ENCODE peak calls at places on chromosomes 4 and X, in nine cellular contexts. E is transverse colon, Z is body of pancreas, V is A549, P is heart left ventricle, T is GM12878, C is uterus, G is spleen, I is gastrocnemius medialis. A is an unnamed sample.

GRCh38 chr4:180828455-180829018 is 1414.7 kb upstream of the TENM3 start:
- DNase-seq in C (no peak), P (no peak), T (no peak), G (no peak), I (no peak), Z (no peak), E (no peak), V (no peak), A (no peak)

GRCh38 chr4:83875437-83875836 is 339.5 kb downstream of the GPAT3 start:
- DNase-seq in C (no peak), Z (no peak), T (no peak), G (no peak), E (no peak), P (no peak), V (no peak), I (no peak), A (no peak)

GRCh38 chr4:44368413-44369167 is 80.0 kb downstream of the KCTD8 start:
- DNase-seq in G (no peak), V (no peak), I (no peak), C (no peak), E (no peak), T (no peak), Z (no peak), P (no peak), A (no peak)

GRCh38 chrX:9182041-9182440 is 148.1 kb upstream of the FAM9B start:
- DNase-seq in I (no peak), Z (no peak), V (no peak), G (no peak), C (no peak), E (no peak), T (no peak), P (no peak), A (no peak)

GRCh38 chr4:8130346-8131066 is 28.1 kb downstream of the ABLIM2 start:
- DNase-seq in Z (no peak), I (no peak), T (no peak), P (no peak), E (no peak), V (no peak), G (no peak), C (no peak), A (no peak)

GRCh38 chr4:2721586-2721985 is 34.5 kb downstream of the TNIP2 start:
- DNase-seq in I (peak), T (no peak), V (no peak), C (no peak), G (peak), Z (no peak), P (peak), E (no peak), A (no peak)

GRCh38 chrX:148536961-148537360 is 36.5 kb downstream of the AFF2 start:
- DNase-seq in Z (no peak), G (no peak), V (no peak), T (no peak), E (no peak), I (no peak), P (no peak), C (no peak), A (no peak)

GRCh38 chrX:134396174-134396573 is 63.8 kb upstream of the HPRT1 start:
- DNase-seq in P (no peak), Z (no peak), E (no peak), V (peak), C (no peak), T (no peak), I (no peak), G (no peak), A (no peak)

GRCh38 chrX:93932471-93933220 is 258.6 kb downstream of the FAM133A start:
- DNase-seq in E (no peak), Z (no peak), I (no peak), P (no peak), V (no peak), C (no peak), G (no peak), T (no peak), A (no peak)

GRCh38 chr4:56870927-56871326 is 36.8 kb upstream of the REST start:
- DNase-seq in I (no peak), G (no peak), C (no peak), Z (no peak), T (no peak), P (no peak), V (no peak), E (no peak), A (no peak)

GRCh38 chrX:3345281-3346081 is 971 bp downstream of the MXRA5 start:
- DNase-seq in P (peak), Z (peak), C (peak), V (no peak), G (peak), E (no peak), T (no peak), I (no peak), A (peak)

GRCh38 chrX:119636419-119636818 is 30.2 kb upstream of the NKRF start:
- DNase-seq in P (no peak), C (no peak), Z (no peak), I (no peak), T (peak), E (peak), G (peak), V (no peak), A (no peak)

GRCh38 chr4:44985152-44985551 is 258.8 kb upstream of the GNPDA2 start:
- DNase-seq in P (no peak), G (no peak), I (no peak), Z (no peak), T (no peak), V (no peak), E (no peak), C (no peak), A (no peak)

GRCh38 chr4:2940267-2941137 is 22.7 kb downstream of the NOP14 start:
- DNase-seq in T (no peak), C (no peak), V (no peak), E (peak), G (peak), Z (no peak), P (peak), I (peak), A (peak)

GRCh38 chr4:156961241-156962068 is 10.1 kb downstream of the PDGFC start:
- DNase-seq in I (no peak), E (no peak), P (no peak), T (no peak), V (no peak), C (no peak), G (no peak), Z (no peak), A (no peak)

GRCh38 chr4:41359069-41359769 is 102.5 kb downstream of the UCHL1 start:
- DNase-seq in G (peak), E (no peak), Z (peak), C (no peak), V (peak), T (no peak), I (no peak), P (no peak), A (no peak)
- H3K4me3 ChIP-seq in G (no peak), E (no peak), Z (no peak), C (no peak), V (peak), T (no peak), I (no peak), P (no peak), A (no peak)

GRCh38 chrX:151852294-151852693 is 60.4 kb upstream of the MAGEA4 start:
- DNase-seq in G (no peak), C (no peak), T (no peak), I (no peak), P (no peak), V (no peak), Z (no peak), E (no peak), A (no peak)
- TF ChIP-seq CTCF in G (no peak), C (no peak), T (no peak), I (no peak), P (no peak), V (no peak), Z (no peak), E (no peak), A (no peak)

GRCh38 chr4:40452490-40452813 is 117.3 kb downstream of the CHRNA9 start:
- DNase-seq in P (no peak), I (no peak), G (no peak), T (no peak), V (no peak), C (no peak), E (no peak), Z (no peak), A (no peak)

GRCh38 chr4:40458109-40458508 is 123.0 kb downstream of the CHRNA9 start:
- DNase-seq in V (no peak), Z (no peak), C (no peak), G (no peak), I (no peak), T (no peak), P (no peak), E (no peak), A (no peak)

GRCh38 chr4:40453912-40454311 is 118.8 kb downstream of the CHRNA9 start:
- DNase-seq in C (no peak), I (no peak), P (no peak), V (no peak), Z (no peak), G (no peak), E (no peak), T (no peak), A (no peak)

GRCh38 chr4:40454816-40455215 is 119.7 kb downstream of the CHRNA9 start:
- DNase-seq in T (no peak), E (no peak), P (no peak), G (no peak), Z (no peak), V (no peak), I (no peak), C (no peak), A (no peak)

GRCh38 chr4:40455340-40455902 is 120.3 kb downstream of the CHRNA9 start:
- DNase-seq in I (no peak), G (no peak), T (no peak), V (no peak), Z (peak), C (no peak), P (no peak), E (no peak), A (no peak)
- TF ChIP-seq POLR2A in I (no peak), G (no peak), T (no peak), V (no peak), Z (no peak), C (no peak), P (no peak), E (no peak), A (no peak)

GRCh38 chr4:76801621-76802545 is 96.1 kb downstream of the SOWAHB start:
- DNase-seq in E (no peak), I (no peak), C (peak), G (peak), P (peak), Z (no peak), V (no peak), T (no peak), A (no peak)
- H3K4me3 ChIP-seq in E (no peak), I (no peak), C (peak), G (no peak), P (no peak), Z (no peak), V (no peak), T (no peak), A (no peak)